ENCODE peak calls at places on chromosomes 2 and 18, in four cellular contexts. R is foreskin fibroblast, N is cortex of kidney, S is C1 segment of cervical spinal cord. H is an unnamed sample.

GRCh38 chr2:73839653-73840411 is 11.1 kb downstream of the STAMBP start:
- DNase-seq in S (no peak), R (no peak), N (no peak), H (no peak)

GRCh38 chr2:148876190-148876588 is 1.2 kb downstream of the KIF5C start:
- DNase-seq in N (no peak), S (peak), R (no peak), H (no peak)

GRCh38 chr2:164523026-164523425 is 98.3 kb downstream of the GRB14 start:
- DNase-seq in N (no peak), S (no peak), R (peak), H (no peak)

GRCh38 chr2:214297424-214297823 is 113.4 kb upstream of the VWC2L start:
- DNase-seq in R (no peak), S (no peak), N (no peak), H (no peak)

GRCh38 chr2:149703281-149703680 is 115.7 kb upstream of the MMADHC start:
- DNase-seq in R (peak), N (no peak), S (no peak), H (no peak)

GRCh38 chr2:171345971-171346722 is 87.6 kb downstream of the METTL8 start:
- DNase-seq in R (no peak), N (no peak), S (no peak), H (no peak)

GRCh38 chr2:239152239-239152915 is 248.4 kb downstream of the HDAC4 start:
- DNase-seq in N (no peak), S (no peak), R (no peak), H (no peak)

GRCh38 chr2:27916293-27917015 is 25.9 kb downstream of the BABAM2 start:
- DNase-seq in S (no peak), R (no peak), N (no peak), H (no peak)

GRCh38 chr18:48859311-48860275 is 91.2 kb downstream of the SMAD7 start:
- DNase-seq in R (no peak), N (no peak), S (peak), H (no peak)

GRCh38 chr2:190093793-190094192 is 31.3 kb upstream of the MSTN start:
- DNase-seq in S (no peak), N (no peak), R (peak), H (no peak)

GRCh38 chr2:95377216-95377530 is 25.3 kb upstream of the FAHD2A start:
- DNase-seq in N (no peak), R (no peak), S (no peak), H (no peak)

GRCh38 chr18:36127866-36128845 is 984 bp downstream of the SLC39A6 start:
- DNase-seq in R (peak), S (peak), N (no peak), H (peak)

GRCh38 chr2:241224068-241224850 is 35.8 kb downstream of the ANO7 start:
- DNase-seq in S (peak), N (no peak), R (peak), H (peak)

GRCh38 chr2:54803783-54804758 is 80.6 kb downstream of the EML6 start:
- DNase-seq in N (no peak), S (no peak), R (no peak), H (no peak)

GRCh38 chr2:207073791-207074678 is 91.7 kb downstream of the KLF7 start:
- DNase-seq in N (no peak), S (no peak), R (no peak), H (no peak)

GRCh38 chr2:119126650-119127049 is 31.9 kb downstream of the C1QL2 start:
- DNase-seq in N (no peak), S (no peak), R (peak), H (peak)

GRCh38 chr2:7566382-7566881 is 649.2 kb downstream of the RNF144A start:
- DNase-seq in S (no peak), R (no peak), N (no peak), H (no peak)

GRCh38 chr2:121046335-121046734 is 238.7 kb downstream of the TFCP2L1 start:
- DNase-seq in S (no peak), R (peak), N (no peak), H (no peak)

GRCh38 chr2:178395295-178395694 is 55.7 kb downstream of the PRKRA start:
- DNase-seq in S (no peak), R (no peak), N (no peak), H (no peak)

GRCh38 chr2:207311316-207312005 is 145.7 kb upstream of the KLF7 start:
- DNase-seq in N (no peak), R (peak), S (no peak), H (peak)

GRCh38 chr2:180872256-180872655 is 108.1 kb upstream of the UBE2E3 start:
- DNase-seq in S (no peak), R (peak), N (no peak), H (peak)

GRCh38 chr2:204722207-204722606 is 176.9 kb downstream of the PARD3B start:
- DNase-seq in S (no peak), N (no peak), R (no peak), H (no peak)

GRCh38 chr2:144449028-144449406 is 70.9 kb downstream of the ZEB2 start:
- DNase-seq in R (no peak), N (no peak), S (no peak), H (no peak)

GRCh38 chr18:3117493-3118192 is 102.1 kb downstream of the MYOM1 start:
- DNase-seq in R (no peak), N (no peak), S (no peak), H (no peak)

GRCh38 chr18:23406271-23406787 is 46.8 kb upstream of the RIOK3 start:
- DNase-seq in R (no peak), S (no peak), N (no peak), H (no peak)

GRCh38 chr2:94956797-94957391 is 68.6 kb upstream of the MAL start:
- DNase-seq in R (peak), N (no peak), S (no peak), H (peak)

GRCh38 chr2:12005886-12006681 is 259.7 kb downstream of the LPIN1 start:
- DNase-seq in S (no peak), R (no peak), N (no peak), H (no peak)

GRCh38 chr2:211901226-211901625 is 637.4 kb downstream of the ERBB4 start:
- DNase-seq in S (no peak), N (no peak), R (no peak), H (no peak)

GRCh38 chr2:8355046-8355445 is 326.8 kb upstream of the ID2 start:
- DNase-seq in R (no peak), S (no peak), N (no peak), H (no peak)

GRCh38 chr18:57595347-57595746 is 8.8 kb upstream of the FECH start:
- DNase-seq in S (no peak), N (no peak), R (no peak), H (no peak)

GRCh38 chr2:236131073-236131692 is 37.0 kb downstream of the GBX2 start:
- DNase-seq in N (no peak), S (no peak), R (no peak), H (no peak)